ENCODE peak calls at places on chromosomes 7 and 10, in eight cellular contexts. B is coronary artery; P is Calu3; V is T-helper 1 cell; M is activated CD8-positive, alpha-beta memory T cell treated with anti-CD3 and anti-CD28 coated beads for 24 hours; E is GM03348; H is lung microvascular endothelial cell; O is naive thymus-derived CD8-positive, alpha-beta T cell. N is an unnamed sample.

GRCh38 chr7:47801423-47801822 is 146.8 kb downstream of the PKD1L1 start:
- DNase-seq in E (no peak), H (no peak), M (no peak), P (no peak), O (no peak), V (no peak), B (no peak), N (no peak)

GRCh38 chr10:114703377-114704125 is 45.5 kb upstream of the ABLIM1 start:
- DNase-seq in P (no peak), V (no peak), M (no peak), B (no peak), O (peak), E (peak), H (peak), N (no peak)

GRCh38 chr10:22713853-22714523 is 390 bp downstream of the PIP4K2A start:
- DNase-seq in O (peak), H (peak), E (peak), B (no peak), M (no peak), V (peak), P (peak), N (peak)

GRCh38 chr10:43696909-43697499 is 48.3 kb upstream of the ZNF32 start:
- DNase-seq in E (no peak), M (no peak), B (no peak), P (no peak), V (no peak), O (no peak), H (no peak), N (no peak)

GRCh38 chr7:39073432-39073831 is 95.7 kb downstream of the POU6F2 start:
- DNase-seq in E (no peak), B (no peak), O (no peak), P (no peak), M (no peak), H (no peak), V (no peak), N (no peak)

GRCh38 chr7:150857276-150858055 is 5.1 kb downstream of the AOC1 start:
- DNase-seq in H (no peak), E (no peak), P (no peak), M (peak), B (peak), O (no peak), V (no peak), N (no peak)

GRCh38 chr7:137097111-137097510 is 228.7 kb downstream of the CHRM2 start:
- DNase-seq in V (no peak), B (no peak), O (no peak), H (no peak), M (no peak), E (no peak), P (no peak), N (no peak)

GRCh38 chr10:5343561-5343960 is 21.2 kb upstream of the UCN3 start:
- DNase-seq in H (peak), V (no peak), P (no peak), M (no peak), O (peak), E (no peak), B (no peak), N (no peak)

GRCh38 chr10:92848037-92848440 is 281 bp upstream of the EXOC6 start:
- DNase-seq in E (no peak), B (no peak), O (no peak), V (no peak), P (no peak), H (no peak), M (no peak), N (no peak)

GRCh38 chr10:126158090-126158489 is 230.2 kb downstream of the ADAM12 start:
- DNase-seq in H (no peak), O (no peak), V (no peak), E (no peak), M (no peak), B (no peak), P (no peak), N (no peak)

GRCh38 chr7:30475580-30475979 is 3.0 kb downstream of the NOD1 start:
- DNase-seq in V (no peak), O (no peak), P (no peak), E (no peak), B (no peak), H (peak), M (no peak), N (no peak)

GRCh38 chr10:103445767-103446567 is 6.2 kb downstream of the CALHM2 start:
- DNase-seq in B (peak), V (no peak), O (no peak), P (no peak), H (peak), E (peak), M (no peak), N (no peak)

GRCh38 chr10:36114913-36115312 is 472.8 kb upstream of the FZD8 start:
- DNase-seq in B (no peak), H (no peak), V (no peak), E (peak), P (no peak), O (no peak), M (no peak), N (no peak)

GRCh38 chr7:88224596-88225275 is 4.9 kb upstream of the SRI start:
- DNase-seq in H (peak), B (no peak), E (peak), M (no peak), O (no peak), P (peak), V (no peak), N (no peak)

GRCh38 chr7:85392789-85393188 is 205.9 kb upstream of the SEMA3D start:
- DNase-seq in H (no peak), E (no peak), M (no peak), V (no peak), O (no peak), P (no peak), B (no peak), N (no peak)

GRCh38 chr7:884191-885003 is 8.0 kb downstream of the GET4 start:
- DNase-seq in E (no peak), B (no peak), P (no peak), H (no peak), O (no peak), M (no peak), V (no peak), N (no peak)

GRCh38 chr7:37987732-37988131 is 67.3 kb downstream of the EPDR1 start:
- DNase-seq in V (no peak), H (no peak), O (no peak), P (peak), B (no peak), M (no peak), E (no peak), N (no peak)

GRCh38 chr10:71259815-71260501 is 47.6 kb downstream of the UNC5B start:
- DNase-seq in V (no peak), H (no peak), P (no peak), O (no peak), M (no peak), E (peak), B (no peak), N (no peak)

GRCh38 chr10:127414024-127414423 is 135.1 kb upstream of the NPS start:
- DNase-seq in E (no peak), V (no peak), B (no peak), P (no peak), M (no peak), H (no peak), O (no peak), N (no peak)

GRCh38 chr10:21556527-21556926 is 22.5 kb downstream of the MLLT10 start:
- DNase-seq in B (no peak), M (no peak), O (no peak), H (no peak), E (no peak), V (no peak), P (no peak), N (no peak)

GRCh38 chr10:97762816-97763215 is 9.0 kb downstream of the SFRP5 start:
- DNase-seq in B (no peak), O (no peak), P (no peak), E (peak), M (no peak), V (no peak), H (no peak), N (no peak)

GRCh38 chr10:96017227-96017687 is 26.1 kb upstream of the CCNJ start:
- DNase-seq in M (peak), O (peak), B (no peak), H (peak), E (peak), V (no peak), P (peak), N (no peak)

GRCh38 chr10:48749254-48749787 is 64.6 kb downstream of the WDFY4 start:
- DNase-seq in M (no peak), O (no peak), H (no peak), V (no peak), P (no peak), E (no peak), B (no peak), N (no peak)